ENCODE peak calls at places on chromosome 11, in seven cellular contexts. D is IMR-90, H is kidney, Q is HL-60, J is Peyer's patch, K is brain microvascular endothelial cell, O is fibroblast of lung. B is an unnamed sample.

GRCh38 chr11:17406818-17407149 is 18.3 kb upstream of the KCNJ11 start:
- DNase-seq in J (peak; percentile 40), H (peak; percentile 59), O (no peak), D (no peak), K (no peak), Q (no peak), B (no peak)

GRCh38 chr11:116819049-116819448 is 4.1 kb downstream of the APOA4 start:
- DNase-seq in Q (no peak), J (no peak), K (no peak), H (no peak), O (no peak), D (no peak), B (no peak)

GRCh38 chr11:12724301-12725046 is 50.3 kb downstream of the TEAD1 start:
- DNase-seq in H (peak; percentile 88), O (peak; percentile 91), D (peak; percentile 95), J (peak; percentile 85), Q (no peak), K (peak; percentile 97), B (peak; percentile 83)

GRCh38 chr11:74671520-74672196 is 59.6 kb downstream of the CHRDL2 start:
- DNase-seq in O (peak; percentile 59), J (no peak), Q (no peak), K (peak; percentile 48), D (peak; percentile 86), H (no peak), B (no peak)

GRCh38 chr11:131099013-131099412 is 182.7 kb upstream of the SNX19 start:
- DNase-seq in O (peak; percentile 61), J (no peak), K (peak; percentile 20), D (peak; percentile 77), Q (no peak), H (no peak), B (no peak)

GRCh38 chr11:78039919-78040671 is 17.0 kb upstream of the KCTD14 start:
- DNase-seq in O (peak; percentile 90), K (peak; percentile 75), H (peak; percentile 91), Q (no peak), J (peak; percentile 75), D (peak; percentile 85), B (peak; percentile 54)

GRCh38 chr11:38718049-38718448 is 2120.0 kb upstream of the RAG2 start:
- DNase-seq in J (no peak), K (no peak), O (peak; percentile 51), H (no peak), D (no peak), Q (no peak), B (no peak)

GRCh38 chr11:44498524-44498923 is 66.9 kb upstream of the CD82 start:
- DNase-seq in Q (no peak), H (no peak), K (no peak), J (no peak), O (no peak), D (no peak), B (no peak)

DNA sequence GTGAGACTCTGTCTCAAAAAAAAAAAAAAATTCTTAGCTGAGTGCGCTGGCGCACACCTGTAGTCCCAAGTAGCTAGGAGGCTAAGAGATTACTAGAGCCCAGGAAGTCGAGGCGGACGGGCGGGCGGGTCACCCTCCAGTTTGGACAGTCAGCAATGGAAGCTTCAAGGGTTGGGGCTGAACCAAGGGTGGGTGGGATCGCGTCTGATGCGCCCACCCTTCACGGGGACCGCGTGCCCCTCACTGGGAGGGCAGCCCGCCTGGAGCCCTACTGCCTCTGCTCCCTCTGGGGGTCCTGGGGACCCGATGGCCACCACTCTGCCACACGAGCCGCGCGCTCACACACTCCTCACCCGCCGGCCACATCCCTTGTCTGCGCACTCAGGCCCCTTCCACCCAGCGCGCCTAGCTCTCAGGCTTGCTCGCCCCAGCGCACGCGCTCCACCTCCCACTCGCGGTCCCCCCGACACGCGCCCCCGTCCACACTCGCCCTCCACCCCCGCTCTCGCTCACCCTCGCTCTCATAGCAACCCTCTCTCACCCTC is 494 bp downstream of the CHID1 start:
- DNase-seq in O (peak; percentile 20), K (no peak), J (no peak), D (no peak), H (no peak), Q (no peak), B (no peak)
- H3K27ac ChIP-seq in O (peak overlapping the region; percentile 40), K (no peak overlapping the region), J (no peak overlapping the region), D (peak overlapping the region; percentile 56), H (no peak overlapping the region), Q (peak overlapping the region; percentile 53), B (no peak overlapping the region)

GRCh38 chr11:3927129-3927796 is 71.8 kb downstream of the STIM1 start:
- DNase-seq in Q (no peak), K (no peak), O (no peak), H (no peak), J (no peak), D (no peak), B (no peak)
- TF ChIP-seq CTCF in Q (no peak), K (no peak), O (no peak), H (no peak), J (no peak), D (no peak), B (no peak)

DNA sequence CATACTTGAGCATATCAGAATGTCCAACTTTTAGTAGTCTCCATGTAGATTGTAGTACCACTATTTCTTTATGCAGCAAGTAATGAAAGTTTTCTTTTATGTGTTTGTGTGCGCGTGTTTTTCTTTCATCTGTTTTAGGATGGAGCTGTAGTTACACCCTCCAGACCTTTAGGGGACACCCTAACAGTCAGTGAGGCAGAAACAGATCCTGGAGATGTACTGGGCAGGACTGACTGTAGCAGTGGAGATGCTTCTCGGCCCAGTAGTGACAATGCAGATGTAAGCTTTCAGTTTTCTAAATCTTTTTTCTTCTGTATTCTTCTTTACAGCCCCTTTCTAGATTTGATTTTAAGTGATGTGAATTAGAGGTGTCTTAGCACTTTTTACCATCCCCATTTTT is 79.9 kb upstream of the GRIK4 start:
- DNase-seq in O (peak; percentile 73), Q (no peak), D (peak; percentile 72), J (no peak), K (peak; percentile 62), H (no peak), B (peak; percentile 13)
- H3K4me3 ChIP-seq in O (no peak overlapping the region), Q (no peak overlapping the region), D (no peak overlapping the region), J (no peak overlapping the region), K (no peak overlapping the region), H (no peak overlapping the region), B (no peak overlapping the region)

GRCh38 chr11:132941761-132942160 is 590.5 kb downstream of the OPCML start:
- DNase-seq in D (no peak), K (no peak), J (no peak), O (no peak), H (no peak), Q (no peak), B (no peak)

GRCh38 chr11:132943325-132943736 is 589.0 kb downstream of the OPCML start:
- DNase-seq in H (no peak), J (no peak), D (no peak), K (no peak), Q (no peak), O (peak; percentile 16), B (no peak)

GRCh38 chr11:132943737-132944556 is 588.4 kb downstream of the OPCML start:
- DNase-seq in H (peak; percentile 72), Q (no peak), O (peak; percentile 11), K (no peak), J (no peak), D (no peak), B (no peak)

GRCh38 chr11:132942611-132943324 is 589.5 kb downstream of the OPCML start:
- DNase-seq in D (no peak), O (no peak), H (no peak), Q (no peak), K (no peak), J (no peak), B (no peak)

GRCh38 chr11:132944557-132944920 is 587.8 kb downstream of the OPCML start:
- DNase-seq in K (no peak), H (no peak), Q (no peak), D (no peak), O (no peak), J (no peak), B (no peak)
- H3K27ac ChIP-seq in K (no peak overlapping the region), H (no peak overlapping the region), Q (no peak overlapping the region), D (no peak overlapping the region), O (no peak overlapping the region), J (no peak overlapping the region), B (no peak overlapping the region)

GRCh38 chr11:36565033-36565610 is 2.7 kb upstream of the RAG1 start:
- DNase-seq in O (no peak), K (no peak), H (no peak), Q (no peak), D (no peak), J (no peak), B (no peak)

GRCh38 chr11:36564376-36565032 is 3.3 kb upstream of the RAG1 start:
- DNase-seq in K (peak; percentile 53), Q (no peak), O (peak; percentile 46), H (no peak), J (no peak), D (peak; percentile 61), B (peak; percentile 11)

GRCh38 chr11:36569095-36569494 is 1.3 kb downstream of the RAG1 start:
- DNase-seq in O (no peak), D (no peak), J (no peak), Q (no peak), H (no peak), K (no peak), B (no peak)

GRCh38 chr11:36567684-36568083 is at the start of gene RAG1:
- DNase-seq in O (no peak), H (no peak), D (no peak), J (no peak), K (no peak), Q (no peak), B (no peak)

DNA sequence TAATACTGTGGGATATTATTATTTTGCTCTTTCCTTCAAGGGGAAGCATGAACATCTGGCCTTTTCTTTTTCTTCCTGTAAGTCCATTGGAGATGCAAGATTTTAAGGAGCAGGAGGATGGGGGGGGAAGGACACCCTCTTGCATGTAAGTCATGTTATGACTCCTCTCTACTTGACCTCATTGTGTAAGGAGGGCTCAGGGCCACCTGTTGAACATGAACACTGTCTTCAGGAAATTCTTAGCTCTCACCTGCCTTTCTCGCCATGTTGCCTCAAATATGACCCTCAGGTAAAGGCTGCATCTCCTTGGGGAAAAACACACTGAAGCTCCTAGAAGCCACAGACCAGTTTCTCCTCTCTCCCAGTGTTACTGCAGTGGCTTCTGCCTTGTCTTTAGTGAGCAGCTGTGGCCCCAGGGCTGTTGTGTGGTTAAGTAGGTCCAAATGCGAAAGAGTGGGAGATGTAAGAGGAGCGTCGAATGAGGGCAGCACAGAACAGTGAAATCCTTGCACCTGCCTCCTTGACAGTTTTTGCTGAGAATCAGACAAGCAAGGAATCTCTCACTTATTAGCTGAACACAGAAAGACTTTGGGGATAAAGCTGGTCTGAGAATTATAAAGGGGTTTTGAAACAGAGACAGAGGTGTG is 1.3 kb upstream of the RAG1 start:
- DNase-seq in O (no peak), D (no peak), Q (no peak), K (no peak), H (no peak), J (no peak), B (no peak)
- TF ChIP-seq CTCF in O (no peak), D (no peak), Q (no peak), K (no peak), H (no peak), J (no peak), B (no peak)

B was measured in AG04450.